ENCODE peak calls at places on chromosomes 4 and X, in six cellular contexts. F is A549; Q is CD4-positive, CD25-positive, alpha-beta regulatory T cell; A is lung; D is RWPE1; X is caudate nucleus. U is an unnamed sample.
A peak's percentile ranks its signal among the peaks of the same experiment; 100 is the strongest.

GRCh38 chr4:793941-794621 is 31.8 kb downstream of the CPLX1 start:
- DNase-seq in Q (peak; percentile 34), X (peak; percentile 45), D (no peak), F (no peak), A (no peak), U (no peak)

GRCh38 chrX:153487590-153488071 is 7.1 kb upstream of the BGN start:
- DNase-seq in D (no peak), F (no peak), X (no peak), A (no peak), Q (no peak), U (no peak)

GRCh38 chr4:130705023-130705422 is 1609.1 kb downstream of the C4orf33 start:
- DNase-seq in A (no peak), X (no peak), D (peak; percentile 8), Q (no peak), F (no peak), U (peak; percentile 36)

GRCh38 chrX:148417934-148418333 is 82.5 kb upstream of the AFF2 start:
- DNase-seq in F (no peak), A (no peak), D (no peak), Q (no peak), X (no peak), U (peak; percentile 83)

GRCh38 chr4:152257601-152258066 is 278.3 kb downstream of the FBXW7 start:
- DNase-seq in Q (no peak), F (no peak), A (no peak), X (no peak), D (peak; percentile 26), U (no peak)

GRCh38 chrX:133415276-133416105 is at the start of gene GPC4:
- DNase-seq in F (peak; percentile 15), Q (no peak), D (no peak), A (peak; percentile 67), X (peak; percentile 3), U (peak; percentile 49)

GRCh38 chr4:38195486-38195885 is 235.3 kb downstream of the PTTG2 start:
- DNase-seq in F (no peak), Q (no peak), X (no peak), D (no peak), A (no peak), U (no peak)

GRCh38 chr4:56999751-57000150 is 21.1 kb downstream of the POLR2B start:
- DNase-seq in D (no peak), A (no peak), X (no peak), F (no peak), Q (no peak), U (no peak)

GRCh38 chr4:181550381-181550780 is 692.8 kb upstream of the TENM3 start:
- DNase-seq in D (no peak), Q (no peak), F (no peak), A (no peak), X (no peak), U (peak; percentile 34)

GRCh38 chr4:54277691-54278090 is 48.6 kb downstream of the PDGFRA start:
- DNase-seq in X (no peak), Q (peak; percentile 69), A (no peak), D (peak; percentile 68), F (no peak), U (peak; percentile 81)

GRCh38 chr4:183057255-183057654 is 41.8 kb upstream of the WWC2 start:
- DNase-seq in A (no peak), F (no peak), Q (no peak), X (no peak), D (no peak), U (no peak)
- H3K27ac ChIP-seq in A (no peak overlapping the region), F (no peak overlapping the region), Q (no peak overlapping the region), X (no peak overlapping the region), D (no peak overlapping the region), U (no peak overlapping the region)

DNA sequence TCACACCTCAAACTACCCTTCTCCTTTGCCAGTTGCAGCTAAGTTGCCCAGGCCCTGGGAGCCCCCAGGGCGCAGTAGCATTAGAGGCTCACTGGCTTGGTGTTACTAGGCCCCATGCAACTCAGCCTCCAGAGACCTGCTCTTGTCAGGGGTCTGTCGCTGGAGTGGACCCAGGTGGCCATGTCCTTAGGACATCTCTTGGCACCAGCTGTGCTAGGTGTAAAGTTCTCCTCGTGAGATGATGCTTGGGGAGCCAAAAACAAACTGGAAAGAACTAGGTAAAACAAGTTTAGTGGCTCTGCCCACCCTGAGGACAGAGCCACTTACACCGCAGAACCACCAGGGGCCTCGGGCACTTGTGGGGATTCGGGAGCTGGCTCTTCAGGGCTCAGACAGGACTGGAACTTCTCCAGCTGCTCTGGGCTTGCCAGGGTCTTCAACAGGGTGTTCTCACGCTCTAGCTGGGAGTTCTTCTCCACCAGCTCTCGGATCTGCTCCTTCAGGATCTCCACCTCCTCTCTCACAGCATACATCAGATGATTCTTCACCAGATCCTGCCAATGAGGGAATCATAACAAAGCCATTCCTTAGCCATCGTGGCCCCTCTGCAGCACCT is 61.3 kb downstream of the TSC22D3 start:
- DNase-seq in Q (no peak), X (no peak), D (no peak), A (no peak), F (no peak), U (no peak)
- H3K27ac ChIP-seq in Q (peak overlapping the region; percentile 97), X (peak overlapping the region; percentile 96), D (peak overlapping the region; percentile 98), A (peak overlapping the region; percentile 99), F (no peak overlapping the region), U (no peak overlapping the region)

GRCh38 chr4:15778191-15778741 is at the start of gene CD38:
- DNase-seq in D (no peak), Q (peak; percentile 71), A (peak; percentile 43), X (no peak), F (peak; percentile 29), U (no peak)
- H3K27ac ChIP-seq in D (no peak within 1 kb of the TSS), Q (no peak within 1 kb of the TSS), A (peak within 1 kb of the TSS; percentile 42), X (peak within 1 kb of the TSS; percentile 50), F (peak within 1 kb of the TSS; percentile 92), U (no peak within 1 kb of the TSS)

GRCh38 chr4:148051403-148051802 is 319.5 kb downstream of the ARHGAP10 start:
- DNase-seq in A (no peak), F (no peak), X (no peak), D (no peak), Q (no peak), U (no peak)
- H3K27ac ChIP-seq in A (no peak overlapping the region), F (no peak overlapping the region), X (no peak overlapping the region), D (no peak overlapping the region), Q (peak overlapping the region; percentile 76), U (no peak overlapping the region)

DNA sequence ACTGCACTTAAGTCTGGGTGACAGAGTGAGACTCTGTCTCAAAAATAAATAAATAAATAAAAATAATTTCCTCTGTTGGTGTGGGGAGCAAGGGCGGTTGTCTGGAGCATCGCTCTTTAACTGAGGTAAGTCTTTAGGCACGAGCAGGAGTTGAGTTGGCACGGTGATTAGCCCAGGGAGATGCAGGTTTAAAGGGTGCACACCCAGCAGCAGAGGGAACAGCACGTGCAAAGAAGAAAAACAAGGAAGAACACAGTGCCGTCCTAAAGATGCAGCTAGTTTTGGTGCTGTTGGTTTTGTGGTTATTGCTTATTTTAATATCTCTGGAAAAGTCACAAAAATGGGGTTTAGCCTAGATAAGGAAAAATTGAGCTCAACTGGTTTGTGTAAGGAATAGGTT is 87.8 kb downstream of the DHX15 start:
- DNase-seq in D (no peak), A (no peak), X (no peak), F (no peak), Q (no peak), U (no peak)
- H3K27ac ChIP-seq in D (no peak overlapping the region), A (no peak overlapping the region), X (no peak overlapping the region), F (no peak overlapping the region), Q (no peak overlapping the region), U (no peak overlapping the region)

GRCh38 chr4:185665655-185666054 is 130.3 kb upstream of the PDLIM3 start:
- DNase-seq in F (no peak), D (no peak), X (no peak), A (no peak), Q (no peak), U (no peak)
- H3K27ac ChIP-seq in F (no peak overlapping the region), D (no peak overlapping the region), X (no peak overlapping the region), A (no peak overlapping the region), Q (no peak overlapping the region), U (no peak overlapping the region)

DNA sequence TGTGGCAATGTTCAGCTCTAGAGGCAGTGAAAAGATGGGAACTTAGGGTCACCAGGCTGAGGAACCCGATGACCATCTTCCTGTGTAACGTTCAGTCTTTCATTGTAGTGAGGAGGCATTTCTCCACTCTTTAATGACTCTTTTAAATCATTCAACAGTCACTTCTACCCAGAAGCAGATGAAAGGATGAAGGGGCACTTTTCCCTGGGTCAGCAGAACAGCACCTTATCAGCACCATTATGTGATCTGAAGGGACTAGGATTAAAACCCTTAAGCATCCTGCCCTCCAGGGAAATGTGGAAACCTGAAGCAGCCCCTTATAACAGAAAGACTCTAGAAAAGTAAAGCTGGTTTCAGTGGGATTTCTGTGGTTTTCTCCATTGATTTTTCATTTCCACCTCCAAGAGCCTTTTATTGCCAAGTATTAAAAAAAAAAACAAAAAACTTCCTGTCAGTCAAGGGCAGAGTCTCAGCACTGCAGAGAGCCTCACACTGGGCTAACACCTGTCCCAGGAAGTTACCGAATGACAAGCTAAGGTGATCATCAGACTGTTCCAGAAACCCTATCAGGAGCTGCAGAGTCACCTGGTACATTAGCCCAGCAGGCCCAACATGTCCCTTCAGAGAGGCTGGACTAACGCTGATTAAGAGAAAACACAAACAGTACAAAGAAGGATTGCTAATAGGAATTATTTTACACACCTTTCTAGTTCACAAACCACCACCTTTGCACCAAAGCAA is 185.9 kb downstream of the SHROOM3 start:
- DNase-seq in D (no peak), Q (no peak), F (no peak), A (no peak), X (no peak), U (no peak)
- H3K27ac ChIP-seq in D (no peak overlapping the region), Q (no peak overlapping the region), F (no peak overlapping the region), A (peak overlapping the region; percentile 74), X (no peak overlapping the region), U (no peak overlapping the region)

GRCh38 chrX:130093271-130093670 is 17.0 kb downstream of the ELF4 start:
- DNase-seq in A (no peak), D (no peak), Q (no peak), F (no peak), X (no peak), U (no peak)
- H3K27ac ChIP-seq in A (no peak overlapping the region), D (peak overlapping the region; percentile 58), Q (peak overlapping the region; percentile 57), F (no peak overlapping the region), X (no peak overlapping the region), U (no peak overlapping the region)

GRCh38 chr4:183718876-183719275 is 59.8 kb downstream of the TRAPPC11 start:
- DNase-seq in A (no peak), X (no peak), F (no peak), D (no peak), Q (no peak), U (peak; percentile 32)

GRCh38 chr4:183721207-183722081 is 62.4 kb downstream of the TRAPPC11 start:
- DNase-seq in F (peak; percentile 89), X (peak; percentile 16), A (peak; percentile 74), Q (peak; percentile 55), D (no peak), U (no peak)

GRCh38 chr4:183723561-183724228 is 64.6 kb downstream of the TRAPPC11 start:
- DNase-seq in A (no peak), Q (no peak), D (no peak), F (no peak), X (no peak), U (no peak)

GRCh38 chr4:183727482-183727881 is 68.4 kb downstream of the TRAPPC11 start:
- DNase-seq in Q (no peak), A (no peak), X (no peak), D (no peak), F (no peak), U (no peak)

GRCh38 chr4:183722738-183723560 is 63.9 kb downstream of the TRAPPC11 start:
- DNase-seq in A (peak; percentile 57), F (peak; percentile 20), Q (peak; percentile 63), D (peak; percentile 54), X (no peak), U (peak; percentile 75)
- H3K27ac ChIP-seq in A (no peak overlapping the region), F (peak overlapping the region; percentile 86), Q (no peak overlapping the region), D (peak overlapping the region; percentile 29), X (no peak overlapping the region), U (no peak overlapping the region)

U was measured in mammary epithelial cell.